ENCODE peak calls at places on chromosomes 3 and 15, in eight cellular contexts. One of them, this sample, is unnamed.

GRCh38 chr3:43455233-43455632 is 166.6 kb downstream of the ANO10 start:
- DNase-seq in activated T-helper 1 cell treated with Interleukin-2 at 50 U/mL for 16 hours: no peak
- DNase-seq in stimulated activated CD8-positive, alpha-beta memory T cell treated with anti-CD3 and anti-CD28 coated beads, Interleukin-15, amount 100 ng/mL, for 24 hours: no peak
- DNase-seq in GM13977: no peak
- DNase-seq in activated CD8-positive, alpha-beta memory T cell treated with anti-CD3 and anti-CD28 coated beads for 24 hours: no peak
- DNase-seq in AML-193: no peak
- DNase-seq in left cardiac atrium: no peak
- DNase-seq in HuH-7: no peak
- DNase-seq in this sample: no peak

GRCh38 chr3:158791259-158791920 is 10.5 kb upstream of the MFSD1 start:
- DNase-seq in stimulated activated CD8-positive, alpha-beta memory T cell treated with anti-CD3 and anti-CD28 coated beads, Interleukin-15, amount 100 ng/mL, for 24 hours: no peak
- DNase-seq in activated CD8-positive, alpha-beta memory T cell treated with anti-CD3 and anti-CD28 coated beads for 24 hours: no peak
- DNase-seq in activated T-helper 1 cell treated with Interleukin-2 at 50 U/mL for 16 hours: no peak
- DNase-seq in AML-193: peak
- DNase-seq in GM13977: peak
- DNase-seq in left cardiac atrium: no peak
- DNase-seq in HuH-7: no peak
- DNase-seq in this sample: no peak

GRCh38 chr3:143775401-143775970 is 72.8 kb downstream of the SLC9A9 start:
- DNase-seq in left cardiac atrium: no peak
- DNase-seq in AML-193: peak
- DNase-seq in activated T-helper 1 cell treated with Interleukin-2 at 50 U/mL for 16 hours: no peak
- DNase-seq in stimulated activated CD8-positive, alpha-beta memory T cell treated with anti-CD3 and anti-CD28 coated beads, Interleukin-15, amount 100 ng/mL, for 24 hours: no peak
- DNase-seq in GM13977: peak
- DNase-seq in activated CD8-positive, alpha-beta memory T cell treated with anti-CD3 and anti-CD28 coated beads for 24 hours: no peak
- DNase-seq in HuH-7: peak
- DNase-seq in this sample: no peak

GRCh38 chr3:56775356-56775914 is 26.3 kb downstream of the ARHGEF3 start:
- DNase-seq in activated T-helper 1 cell treated with Interleukin-2 at 50 U/mL for 16 hours: no peak
- DNase-seq in stimulated activated CD8-positive, alpha-beta memory T cell treated with anti-CD3 and anti-CD28 coated beads, Interleukin-15, amount 100 ng/mL, for 24 hours: no peak
- DNase-seq in left cardiac atrium: no peak
- DNase-seq in AML-193: no peak
- DNase-seq in activated CD8-positive, alpha-beta memory T cell treated with anti-CD3 and anti-CD28 coated beads for 24 hours: no peak
- DNase-seq in HuH-7: no peak
- DNase-seq in GM13977: no peak
- DNase-seq in this sample: no peak

GRCh38 chr15:98903377-98904018 is 104.1 kb downstream of the PGPEP1L start:
- DNase-seq in activated CD8-positive, alpha-beta memory T cell treated with anti-CD3 and anti-CD28 coated beads for 24 hours: no peak
- DNase-seq in left cardiac atrium: no peak
- DNase-seq in activated T-helper 1 cell treated with Interleukin-2 at 50 U/mL for 16 hours: no peak
- DNase-seq in HuH-7: no peak
- DNase-seq in stimulated activated CD8-positive, alpha-beta memory T cell treated with anti-CD3 and anti-CD28 coated beads, Interleukin-15, amount 100 ng/mL, for 24 hours: no peak
- DNase-seq in AML-193: no peak
- DNase-seq in GM13977: no peak
- DNase-seq in this sample: no peak

GRCh38 chr15:70149667-70150404 is 52.1 kb upstream of the TLE3 start:
- DNase-seq in left cardiac atrium: no peak
- DNase-seq in stimulated activated CD8-positive, alpha-beta memory T cell treated with anti-CD3 and anti-CD28 coated beads, Interleukin-15, amount 100 ng/mL, for 24 hours: no peak
- DNase-seq in AML-193: no peak
- DNase-seq in activated CD8-positive, alpha-beta memory T cell treated with anti-CD3 and anti-CD28 coated beads for 24 hours: no peak
- DNase-seq in GM13977: no peak
- DNase-seq in HuH-7: no peak
- DNase-seq in activated T-helper 1 cell treated with Interleukin-2 at 50 U/mL for 16 hours: no peak
- DNase-seq in this sample: no peak

GRCh38 chr3:33914731-33915389 is 116.4 kb downstream of the PDCD6IP start:
- DNase-seq in GM13977: no peak
- DNase-seq in left cardiac atrium: no peak
- DNase-seq in activated CD8-positive, alpha-beta memory T cell treated with anti-CD3 and anti-CD28 coated beads for 24 hours: no peak
- DNase-seq in AML-193: no peak
- DNase-seq in stimulated activated CD8-positive, alpha-beta memory T cell treated with anti-CD3 and anti-CD28 coated beads, Interleukin-15, amount 100 ng/mL, for 24 hours: no peak
- DNase-seq in activated T-helper 1 cell treated with Interleukin-2 at 50 U/mL for 16 hours: no peak
- DNase-seq in HuH-7: no peak
- DNase-seq in this sample: no peak

GRCh38 chr3:151838574-151839312 is 24.8 kb downstream of the AADAC start:
- DNase-seq in HuH-7: peak
- DNase-seq in left cardiac atrium: peak
- DNase-seq in activated T-helper 1 cell treated with Interleukin-2 at 50 U/mL for 16 hours: no peak
- DNase-seq in AML-193: peak
- DNase-seq in activated CD8-positive, alpha-beta memory T cell treated with anti-CD3 and anti-CD28 coated beads for 24 hours: no peak
- DNase-seq in stimulated activated CD8-positive, alpha-beta memory T cell treated with anti-CD3 and anti-CD28 coated beads, Interleukin-15, amount 100 ng/mL, for 24 hours: no peak
- DNase-seq in GM13977: peak
- DNase-seq in this sample: peak

GRCh38 chr3:98971183-98971681 is 69.7 kb upstream of the DCBLD2 start:
- DNase-seq in stimulated activated CD8-positive, alpha-beta memory T cell treated with anti-CD3 and anti-CD28 coated beads, Interleukin-15, amount 100 ng/mL, for 24 hours: no peak
- DNase-seq in HuH-7: no peak
- DNase-seq in left cardiac atrium: no peak
- DNase-seq in AML-193: no peak
- DNase-seq in GM13977: no peak
- DNase-seq in activated T-helper 1 cell treated with Interleukin-2 at 50 U/mL for 16 hours: no peak
- DNase-seq in activated CD8-positive, alpha-beta memory T cell treated with anti-CD3 and anti-CD28 coated beads for 24 hours: no peak
- DNase-seq in this sample: no peak